ENCODE peak calls at places on chromosomes 2 and 18, in nine cellular contexts. P, I, D, A, S, Z, B, C and U are unnamed samples.

GRCh38 chr2:54767921-54768320 is 44.5 kb downstream of the EML6 start:
- ATAC-seq in P (peak; percentile 76), I (no peak), D (peak; percentile 44), A (no peak), S (no peak), Z (peak; percentile 64), B (no peak), C (no peak), U (peak; percentile 97)

GRCh38 chr2:164803772-164804466 is 37.7 kb downstream of the COBLL1 start:
- ATAC-seq in P (no peak), I (peak; percentile 30), D (no peak), A (no peak), S (no peak), Z (no peak), B (no peak), C (no peak), U (no peak)

GRCh38 chr2:8509613-8510012 is 172.2 kb upstream of the ID2 start:
- ATAC-seq in P (no peak), I (no peak), D (no peak), A (no peak), S (no peak), Z (no peak), B (no peak), C (no peak), U (no peak)

GRCh38 chr2:205456682-205457081 is 225.6 kb upstream of the NRP2 start:
- ATAC-seq in P (no peak), I (no peak), D (no peak), A (no peak), S (no peak), Z (no peak), B (no peak), C (no peak), U (no peak)

GRCh38 chr2:237156131-237156856 is 70.6 kb downstream of the COPS8 start:
- ATAC-seq in P (peak; percentile 57), I (peak; percentile 52), D (no peak), A (peak; percentile 84), S (peak; percentile 47), Z (no peak), B (no peak), C (peak; percentile 44), U (peak; percentile 80)

GRCh38 chr2:148810081-148810480 is 64.9 kb upstream of the KIF5C start:
- ATAC-seq in P (no peak), I (no peak), D (no peak), A (no peak), S (no peak), Z (no peak), B (no peak), C (no peak), U (no peak)

GRCh38 chr2:54446625-54447024 is 9.5 kb upstream of the SPTBN1 start:
- ATAC-seq in P (no peak), I (no peak), D (no peak), A (no peak), S (no peak), Z (no peak), B (no peak), C (no peak), U (no peak)

GRCh38 chr18:36819621-36820020 is 9.2 kb downstream of the TPGS2 start:
- ATAC-seq in P (no peak), I (no peak), D (no peak), A (no peak), S (no peak), Z (no peak), B (no peak), C (no peak), U (no peak)

GRCh38 chr18:59040770-59041148 is 98.9 kb upstream of the SEC11C start:
- ATAC-seq in P (no peak), I (no peak), D (no peak), A (no peak), S (no peak), Z (no peak), B (no peak), C (no peak), U (no peak)

GRCh38 chr2:96540136-96540535 is 3.6 kb downstream of the ARID5A start:
- ATAC-seq in P (no peak), I (no peak), D (no peak), A (no peak), S (no peak), Z (no peak), B (no peak), C (no peak), U (no peak)

GRCh38 chr2:204255068-204255467 is 290.2 kb upstream of the PARD3B start:
- ATAC-seq in P (no peak), I (no peak), D (no peak), A (no peak), S (no peak), Z (no peak), B (no peak), C (no peak), U (no peak)

GRCh38 chr2:201154615-201155014 is 28.3 kb upstream of the CASP10 start:
- ATAC-seq in P (no peak), I (no peak), D (no peak), A (no peak), S (no peak), Z (no peak), B (no peak), C (no peak), U (no peak)

GRCh38 chr2:43068053-43068471 is 158.3 kb downstream of the ZFP36L2 start:
- ATAC-seq in P (no peak), I (no peak), D (no peak), A (no peak), S (no peak), Z (no peak), B (no peak), C (peak; percentile 71), U (no peak)

GRCh38 chr2:172249336-172249735 is 146.6 kb upstream of the DLX2 start:
- ATAC-seq in P (no peak), I (no peak), D (no peak), A (no peak), S (no peak), Z (no peak), B (no peak), C (no peak), U (no peak)

GRCh38 chr18:24878289-24878688 is 417.9 kb downstream of the HRH4 start:
- ATAC-seq in P (peak; percentile 52), I (no peak), D (no peak), A (no peak), S (no peak), Z (no peak), B (no peak), C (peak; percentile 57), U (no peak)

GRCh38 chr18:28995319-28995718 is 818.4 kb upstream of the CDH2 start:
- ATAC-seq in P (no peak), I (no peak), D (no peak), A (no peak), S (no peak), Z (no peak), B (no peak), C (no peak), U (no peak)